ENCODE peak calls at places on chromosomes 2 and 18, in seven cellular contexts. Z is progenitor cell of endocrine pancreas; H is T-helper 2 cell; L is effector CD4-positive, alpha-beta T cell; P is amygdala; U is kidney tubule cell; I is uterus. C is an unnamed sample.
A peak's percentile ranks its signal among the peaks of the same experiment; 100 is the strongest.

GRCh38 chr18:11119962-11120361 is 29.4 kb downstream of the PIEZO2 start:
- DNase-seq in Z (no peak), H (no peak), L (no peak), P (no peak), U (peak; percentile 1), I (no peak), C (peak; percentile 77)

GRCh38 chr2:221203138-221203537 is 369.0 kb downstream of the EPHA4 start:
- DNase-seq in Z (no peak), H (no peak), L (no peak), P (no peak), U (peak; percentile 12), I (no peak), C (no peak)

GRCh38 chr2:176392744-176393414 is 123.6 kb downstream of the MTX2 start:
- DNase-seq in Z (no peak), H (no peak), L (no peak), P (no peak), U (no peak), I (no peak), C (no peak)

GRCh38 chr2:216694201-216694825 is 1.0 kb downstream of the IGFBP5 start:
- DNase-seq in Z (peak; percentile 52), H (no peak), L (no peak), P (peak; percentile 32), U (peak; percentile 52), I (peak; percentile 49), C (peak; percentile 42)

GRCh38 chr18:35267161-35267651 is 22.8 kb downstream of the ZSCAN30 start:
- DNase-seq in Z (no peak), H (peak; percentile 41), L (peak; percentile 53), P (peak; percentile 70), U (peak; percentile 13), I (peak; percentile 85), C (peak; percentile 83)

GRCh38 chr2:216110620-216111019 is 1.5 kb downstream of the XRCC5 start:
- DNase-seq in Z (no peak), H (no peak), L (no peak), P (no peak), U (no peak), I (no peak), C (no peak)

GRCh38 chr18:63936932-63937393 is 12.1 kb upstream of the HMSD start:
- DNase-seq in Z (no peak), H (no peak), L (no peak), P (no peak), U (no peak), I (no peak), C (no peak)

GRCh38 chr2:180077295-180077906 is 70.3 kb upstream of the CWC22 start:
- DNase-seq in Z (no peak), H (no peak), L (no peak), P (no peak), U (peak; percentile 24), I (no peak), C (peak; percentile 17)

GRCh38 chr2:225002039-225002655 is 40.1 kb downstream of the DOCK10 start:
- DNase-seq in Z (no peak), H (peak; percentile 32), L (peak; percentile 63), P (no peak), U (peak; percentile 66), I (no peak), C (peak; percentile 86)

GRCh38 chr2:77937366-77937765 is 415.2 kb upstream of the LRRTM4 start:
- DNase-seq in Z (no peak), H (no peak), L (no peak), P (no peak), U (no peak), I (no peak), C (no peak)

GRCh38 chr2:122530812-122531211 is 775.4 kb downstream of the TSN start:
- DNase-seq in Z (no peak), H (no peak), L (no peak), P (no peak), U (no peak), I (no peak), C (no peak)

GRCh38 chr18:57084331-57085298 is 62.3 kb upstream of the BOD1L2 start:
- DNase-seq in Z (no peak), H (no peak), L (no peak), P (no peak), U (no peak), I (no peak), C (no peak)

GRCh38 chr2:6579281-6579680 is 286.4 kb downstream of the CMPK2 start:
- DNase-seq in Z (no peak), H (no peak), L (no peak), P (no peak), U (no peak), I (no peak), C (no peak)

GRCh38 chr2:118841450-118841827 is 6.0 kb downstream of the EN1 start:
- DNase-seq in Z (no peak), H (no peak), L (no peak), P (no peak), U (no peak), I (no peak), C (no peak)

GRCh38 chr2:128491845-128492244 is 173.2 kb upstream of the HS6ST1 start:
- DNase-seq in Z (no peak), H (no peak), L (no peak), P (no peak), U (no peak), I (no peak), C (no peak)

GRCh38 chr2:66984864-66985263 is 412.3 kb upstream of the ETAA1 start:
- DNase-seq in Z (no peak), H (no peak), L (no peak), P (no peak), U (peak; percentile 7), I (no peak), C (no peak)

GRCh38 chr2:177422271-177422670 is 29.7 kb downstream of the AGPS start:
- DNase-seq in Z (no peak), H (no peak), L (no peak), P (no peak), U (peak; percentile 44), I (no peak), C (no peak)

GRCh38 chr2:72104821-72105588 is 42.7 kb downstream of the CYP26B1 start:
- DNase-seq in Z (no peak), H (no peak), L (no peak), P (no peak), U (no peak), I (no peak), C (peak; percentile 39)

GRCh38 chr18:75280427-75281280 is 70.1 kb downstream of the TSHZ1 start:
- DNase-seq in Z (no peak), H (no peak), L (no peak), P (no peak), U (peak; percentile 48), I (no peak), C (no peak)